ENCODE peak calls at places on chromosomes 4 and X, in five cellular contexts. B is right atrium auricular region; K is body of pancreas; X is fibroblast of the aortic adventitia; V is CD8-positive, alpha-beta T cell. Z is an unnamed sample.

GRCh38 chr4:80201326-80202151 is 4.2 kb downstream of the PRDM8 start:
- DNase-seq in V (peak; percentile 52), X (peak; percentile 49), B (no peak), K (peak; percentile 37), Z (no peak)

GRCh38 chr4:187084696-187085095 is 361.0 kb upstream of the FAT1 start:
- DNase-seq in X (no peak), K (no peak), B (no peak), V (no peak), Z (no peak)

GRCh38 chrX:44225667-44226066 is 117.8 kb downstream of the EFHC2 start:
- DNase-seq in X (no peak), V (no peak), K (peak; percentile 17), B (no peak), Z (no peak)

GRCh38 chr4:57119054-57119651 is 9.0 kb upstream of the IGFBP7 start:
- DNase-seq in K (peak; percentile 27), X (peak; percentile 96), B (peak; percentile 86), V (no peak), Z (no peak)

GRCh38 chr4:139207247-139207646 is 30.2 kb upstream of the ELF2 start:
- DNase-seq in K (no peak), V (no peak), B (no peak), X (no peak), Z (no peak)

GRCh38 chr4:129162450-129162849 is 66.5 kb downstream of the C4orf33 start:
- DNase-seq in B (no peak), X (no peak), K (no peak), V (no peak), Z (no peak)

GRCh38 chrX:39247536-39247935 is 446.3 kb downstream of the MID1IP1 start:
- DNase-seq in B (no peak), K (no peak), X (no peak), V (no peak), Z (no peak)

GRCh38 chr4:78556655-78557054 is 5.1 kb downstream of the ANXA3 start:
- DNase-seq in B (no peak), K (no peak), X (no peak), V (no peak), Z (no peak)

GRCh38 chr4:87339440-87339839 is 16.8 kb upstream of the HSD17B13 start:
- DNase-seq in K (no peak), V (no peak), B (no peak), X (peak; percentile 21), Z (no peak)

GRCh38 chrX:7132335-7133035 is 15.0 kb upstream of the STS start:
- DNase-seq in K (peak; percentile 87), B (no peak), V (no peak), X (peak; percentile 88), Z (peak; percentile 35)

GRCh38 chrX:39480966-39481365 is 616.8 kb downstream of the BCOR start:
- DNase-seq in B (no peak), X (peak; percentile 2), K (no peak), V (no peak), Z (no peak)

GRCh38 chr4:88008133-88008621 is 742 bp downstream of the PKD2 start:
- DNase-seq in X (peak; percentile 51), K (peak; percentile 35), V (no peak), B (no peak), Z (peak; percentile 76)

GRCh38 chrX:37302569-37302968 is 46.6 kb upstream of the PRRG1 start:
- DNase-seq in K (no peak), V (no peak), X (peak; percentile 21), B (no peak), Z (no peak)

GRCh38 chrX:41259516-41259915 is 74.4 kb upstream of the DDX3X start:
- DNase-seq in X (no peak), K (peak; percentile 67), B (no peak), V (no peak), Z (peak; percentile 51)

GRCh38 chr4:185101354-185101890 is 41.6 kb upstream of the SLC25A4 start:
- DNase-seq in B (no peak), X (no peak), K (no peak), V (no peak), Z (no peak)

GRCh38 chr4:105210901-105211300 is 64.2 kb downstream of the TET2 start:
- DNase-seq in K (no peak), B (no peak), X (no peak), V (no peak), Z (no peak)

GRCh38 chr4:3111461-3111860 is 37.0 kb downstream of the HTT start:
- DNase-seq in V (no peak), K (no peak), X (peak; percentile 58), B (no peak), Z (no peak)

GRCh38 chrX:135649561-135649960 is 63.9 kb upstream of the CT45A1 start:
- DNase-seq in K (no peak), B (no peak), X (no peak), V (no peak), Z (no peak)

GRCh38 chr4:74375824-74376426 is 11.0 kb downstream of the EREG start:
- DNase-seq in V (no peak), B (no peak), K (no peak), X (no peak), Z (no peak)

GRCh38 chrX:24491741-24492140 is 26.7 kb downstream of the PDK3 start:
- DNase-seq in V (no peak), K (no peak), B (no peak), X (no peak), Z (no peak)

GRCh38 chr4:26289421-26289820 is 31.4 kb upstream of the RBPJ start:
- DNase-seq in B (no peak), K (no peak), V (no peak), X (no peak), Z (no peak)

GRCh38 chr4:90540536-90540935 is 413.3 kb downstream of the CCSER1 start:
- DNase-seq in B (no peak), X (no peak), K (no peak), V (no peak), Z (no peak)

GRCh38 chrX:85611926-85612325 is 232.5 kb upstream of the POF1B start:
- DNase-seq in B (no peak), V (no peak), K (no peak), X (peak; percentile 23), Z (no peak)

GRCh38 chr4:146545102-146545501 is 23.4 kb upstream of the SLC10A7 start:
- DNase-seq in V (no peak), K (no peak), X (peak; percentile 66), B (no peak), Z (no peak)

GRCh38 chr4:138681000-138681604 is 334.5 kb upstream of the NOCT start:
- DNase-seq in B (peak; percentile 91), X (peak; percentile 92), K (peak; percentile 84), V (peak; percentile 63), Z (peak; percentile 84)

GRCh38 chrX:18995216-18995615 is 11.3 kb upstream of the PHKA2 start:
- DNase-seq in X (peak; percentile 59), V (no peak), K (no peak), B (no peak), Z (no peak)

GRCh38 chr4:108135549-108136209 is 33.1 kb downstream of the LEF1 start:
- DNase-seq in B (no peak), K (no peak), X (no peak), V (no peak), Z (no peak)

GRCh38 chr4:108129226-108129625 is 39.5 kb downstream of the LEF1 start:
- DNase-seq in V (no peak), B (no peak), X (no peak), K (no peak), Z (no peak)

GRCh38 chr4:108126806-108127205 is 41.9 kb downstream of the LEF1 start:
- DNase-seq in X (no peak), V (no peak), K (no peak), B (no peak), Z (no peak)

DNA sequence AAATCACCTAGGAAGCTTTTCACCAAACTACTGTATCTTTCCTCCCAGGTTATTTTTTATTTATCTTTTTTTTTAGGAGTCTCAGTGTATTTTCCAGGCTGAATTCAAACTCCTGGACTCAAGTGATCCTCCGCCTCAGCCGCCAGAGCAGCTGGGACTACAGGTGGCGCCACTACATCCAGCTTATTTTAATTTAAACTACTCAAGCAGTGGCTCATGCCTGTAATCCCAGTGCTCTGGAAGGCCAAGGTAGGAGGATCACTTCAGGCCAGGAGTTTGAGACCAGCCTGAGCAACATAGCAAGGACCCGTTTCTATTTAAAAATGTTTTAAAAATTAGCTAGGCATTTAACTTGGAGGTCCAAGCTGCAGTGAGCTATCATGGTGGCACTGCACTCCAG is 37.8 kb downstream of the LEF1 start:
- DNase-seq in B (no peak), K (no peak), X (no peak), V (no peak), Z (no peak)
- TF ChIP-seq CTCF in B (no peak), K (no peak), X (peak; percentile 7), V (no peak), Z (no peak)

GRCh38 chrX:149881081-149881711 is at the start of gene MAGEA8:
- DNase-seq in K (no peak), X (no peak), V (no peak), B (no peak), Z (no peak)
- TF ChIP-seq CTCF in K (no peak), X (no peak), V (no peak), B (no peak), Z (no peak)

GRCh38 chr4:100746141-100746540 is 228.3 kb upstream of the EMCN start:
- DNase-seq in B (no peak), K (no peak), V (no peak), X (no peak), Z (no peak)

GRCh38 chr4:100738388-100739165 is 220.8 kb upstream of the EMCN start:
- DNase-seq in X (peak; percentile 98), B (peak; percentile 60), K (peak; percentile 14), V (no peak), Z (no peak)

GRCh38 chr4:100736651-100737450 is 219.0 kb upstream of the EMCN start:
- DNase-seq in V (no peak), X (peak; percentile 99), B (no peak), K (no peak), Z (no peak)

GRCh38 chr4:100742045-100742444 is 224.2 kb upstream of the EMCN start:
- DNase-seq in V (no peak), X (peak; percentile 73), K (no peak), B (no peak), Z (no peak)
- TF ChIP-seq CTCF in V (no peak), X (peak; percentile 48), K (peak; percentile 30), B (no peak), Z (no peak)

GRCh38 chrX:30504309-30504708 is 73.3 kb downstream of the TASL start:
- DNase-seq in K (no peak), B (no peak), X (peak; percentile 67), V (no peak), Z (no peak)
- TF ChIP-seq CTCF in K (peak; percentile 37), B (peak; percentile 38), X (peak; percentile 42), V (no peak), Z (peak; percentile 64)

DNA sequence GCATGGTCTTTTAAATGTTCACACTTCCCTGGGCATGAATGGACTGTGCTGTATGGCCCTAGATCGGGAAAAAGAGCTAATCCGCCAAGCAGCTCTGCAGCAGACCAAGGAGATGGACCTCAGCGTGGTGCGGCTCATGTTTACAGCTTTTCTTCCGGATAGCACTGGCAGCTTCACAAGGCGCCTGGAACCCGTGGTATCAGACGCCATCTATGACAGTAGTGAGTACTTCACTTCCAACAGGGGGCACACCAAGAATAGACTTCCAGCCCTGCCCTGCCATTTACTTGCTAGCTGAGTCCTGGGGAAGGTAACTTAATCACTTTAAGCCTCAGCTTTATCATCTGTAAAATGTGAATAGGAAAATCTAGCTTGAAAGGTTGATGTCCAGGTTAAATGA is 77.7 kb downstream of the NFKB1 start:
- DNase-seq in V (no peak), B (no peak), K (no peak), X (no peak), Z (peak; percentile 33)
- TF ChIP-seq CTCF in V (no peak), B (no peak), K (no peak), X (no peak), Z (peak; percentile 21)

Z was measured in glutamatergic neuron.